ENCODE peak calls at places on chromosomes 2 and 18, in five cellular contexts. One of them, this sample, is unnamed.

GRCh38 chr2:19529663-19530062 is 171.2 kb upstream of the OSR1 start:
- DNase-seq in germinal center: no peak
- DNase-seq in AG04450: no peak
- DNase-seq in NCI-H2107: no peak
- DNase-seq in GM20000: no peak
- DNase-seq in this sample: no peak

GRCh38 chr18:57437782-57438668 is 2.9 kb downstream of the ONECUT2 start:
- DNase-seq in germinal center: peak
- DNase-seq in AG04450: no peak
- DNase-seq in NCI-H2107: peak
- DNase-seq in GM20000: peak
- DNase-seq in this sample: no peak

GRCh38 chr18:5600376-5601071 is 56.7 kb upstream of the EPB41L3 start:
- DNase-seq in germinal center: no peak
- DNase-seq in AG04450: no peak
- DNase-seq in NCI-H2107: no peak
- DNase-seq in GM20000: no peak
- DNase-seq in this sample: peak

GRCh38 chr2:204849887-204850286 is 304.6 kb downstream of the PARD3B start:
- DNase-seq in germinal center: no peak
- DNase-seq in AG04450: no peak
- DNase-seq in NCI-H2107: no peak
- DNase-seq in GM20000: no peak
- DNase-seq in this sample: no peak

GRCh38 chr2:4715065-4715464 is 977.1 kb upstream of the SOX11 start:
- DNase-seq in germinal center: no peak
- DNase-seq in AG04450: no peak
- DNase-seq in NCI-H2107: no peak
- DNase-seq in GM20000: no peak
- DNase-seq in this sample: peak

GRCh38 chr2:94871226-94872087 is at the start of gene TEKT4:
- DNase-seq in germinal center: no peak
- DNase-seq in AG04450: no peak
- DNase-seq in NCI-H2107: no peak
- DNase-seq in GM20000: no peak
- DNase-seq in this sample: no peak

GRCh38 chr2:152647417-152648010 is 69.7 kb downstream of the PRPF40A start:
- DNase-seq in germinal center: no peak
- DNase-seq in AG04450: no peak
- DNase-seq in NCI-H2107: peak
- DNase-seq in GM20000: no peak
- DNase-seq in this sample: no peak

GRCh38 chr2:207876834-207877535 is 107.3 kb upstream of the FZD5 start:
- DNase-seq in germinal center: no peak
- DNase-seq in AG04450: no peak
- DNase-seq in NCI-H2107: no peak
- DNase-seq in GM20000: no peak
- DNase-seq in this sample: no peak

GRCh38 chr18:62964432-62964831 is 249.1 kb downstream of the PHLPP1 start:
- DNase-seq in germinal center: no peak
- DNase-seq in AG04450: no peak
- DNase-seq in NCI-H2107: no peak
- DNase-seq in GM20000: no peak
- DNase-seq in this sample: no peak

GRCh38 chr2:170972508-170973224 is 43.6 kb downstream of the GORASP2 start:
- DNase-seq in germinal center: no peak
- DNase-seq in AG04450: no peak
- DNase-seq in NCI-H2107: no peak
- DNase-seq in GM20000: peak
- DNase-seq in this sample: peak

GRCh38 chr18:12651651-12652050 is 6.3 kb downstream of the SPIRE1 start:
- DNase-seq in germinal center: no peak
- DNase-seq in AG04450: no peak
- DNase-seq in NCI-H2107: no peak
- DNase-seq in GM20000: no peak
- DNase-seq in this sample: no peak

GRCh38 chr2:71938659-71939587 is 208.7 kb downstream of the CYP26B1 start:
- DNase-seq in germinal center: no peak
- DNase-seq in AG04450: no peak
- DNase-seq in NCI-H2107: no peak
- DNase-seq in GM20000: no peak
- DNase-seq in this sample: no peak

GRCh38 chr2:119700866-119701265 is 21.9 kb downstream of the TMEM177 start:
- DNase-seq in germinal center: no peak
- DNase-seq in AG04450: no peak
- DNase-seq in NCI-H2107: no peak
- DNase-seq in GM20000: no peak
- DNase-seq in this sample: no peak

GRCh38 chr2:112149866-112150435 is 11.8 kb downstream of the FBLN7 start:
- DNase-seq in germinal center: no peak
- DNase-seq in AG04450: no peak
- DNase-seq in NCI-H2107: no peak
- DNase-seq in GM20000: peak
- DNase-seq in this sample: no peak

GRCh38 chr18:24657461-24657860 is 197.0 kb downstream of the HRH4 start:
- DNase-seq in germinal center: no peak
- DNase-seq in AG04450: no peak
- DNase-seq in NCI-H2107: no peak
- DNase-seq in GM20000: no peak
- DNase-seq in this sample: no peak

GRCh38 chr2:191109888-191110287 is 40.9 kb downstream of the STAT4 start:
- DNase-seq in germinal center: no peak
- DNase-seq in AG04450: no peak
- DNase-seq in NCI-H2107: peak
- DNase-seq in GM20000: no peak
- DNase-seq in this sample: no peak

GRCh38 chr2:159131267-159131790 is 155.2 kb downstream of the WDSUB1 start:
- DNase-seq in germinal center: no peak
- DNase-seq in AG04450: no peak
- DNase-seq in NCI-H2107: no peak
- DNase-seq in GM20000: no peak
- DNase-seq in this sample: no peak

GRCh38 chr2:3282056-3282998 is 95.3 kb downstream of the EIPR1 start:
- DNase-seq in germinal center: no peak
- DNase-seq in AG04450: peak
- DNase-seq in NCI-H2107: peak
- DNase-seq in GM20000: no peak
- DNase-seq in this sample: no peak

GRCh38 chr18:69400976-69401474 is 337 bp downstream of the DOK6 start:
- DNase-seq in germinal center: peak
- DNase-seq in AG04450: no peak
- DNase-seq in NCI-H2107: peak
- DNase-seq in GM20000: no peak
- DNase-seq in this sample: no peak

GRCh38 chr18:23935804-23936203 is 78.8 kb upstream of the TTC39C start:
- DNase-seq in germinal center: no peak
- DNase-seq in AG04450: no peak
- DNase-seq in NCI-H2107: no peak
- DNase-seq in GM20000: no peak
- DNase-seq in this sample: no peak

GRCh38 chr2:133296396-133296795 is 271.9 kb downstream of the NCKAP5 start:
- DNase-seq in germinal center: no peak
- DNase-seq in AG04450: no peak
- DNase-seq in NCI-H2107: no peak
- DNase-seq in GM20000: no peak
- DNase-seq in this sample: no peak

GRCh38 chr2:191417746-191418145 is 172.5 kb downstream of the MYO1B start:
- DNase-seq in germinal center: no peak
- DNase-seq in AG04450: no peak
- DNase-seq in NCI-H2107: no peak
- DNase-seq in GM20000: no peak
- DNase-seq in this sample: no peak

GRCh38 chr2:111015256-111015655 is 105.5 kb upstream of the BCL2L11 start:
- DNase-seq in germinal center: no peak
- DNase-seq in AG04450: no peak
- DNase-seq in NCI-H2107: no peak
- DNase-seq in GM20000: no peak
- DNase-seq in this sample: no peak

GRCh38 chr2:157899125-157899839 is 23.2 kb upstream of the ACVR1 start:
- DNase-seq in germinal center: no peak
- DNase-seq in AG04450: no peak
- DNase-seq in NCI-H2107: no peak
- DNase-seq in GM20000: peak
- DNase-seq in this sample: no peak